ENCODE peak calls at places on chromosomes 1 and 21, in eight cellular contexts. P, C, T, Q, R, J, A and B are unnamed samples.

GRCh38 chr1:88673446-88673845 is 10.6 kb upstream of the PKN2 start:
- DNase-seq in A (no peak), T (no peak), J (no peak), R (no peak), Q (no peak), P (no peak), C (no peak), B (no peak)

GRCh38 chr1:9039761-9040658 is 13.8 kb upstream of the SLC2A7 start:
- DNase-seq in A (no peak), J (no peak), Q (no peak), C (peak; percentile 75), T (no peak), P (no peak), R (no peak), B (no peak)

GRCh38 chr1:229579101-229579651 is 20.7 kb upstream of the ABCB10 start:
- DNase-seq in R (no peak), A (no peak), J (no peak), C (no peak), P (no peak), Q (peak; percentile 57), T (peak; percentile 60), B (no peak)

GRCh38 chr21:26686278-26686677 is 113.2 kb upstream of the CYYR1 start:
- DNase-seq in J (no peak), A (no peak), C (no peak), P (no peak), Q (no peak), R (peak; percentile 56), T (peak; percentile 6), B (peak; percentile 66)

GRCh38 chr21:42047821-42048613 is 23.1 kb upstream of the UMODL1 start:
- DNase-seq in P (peak; percentile 73), A (peak; percentile 33), R (no peak), Q (no peak), T (peak; percentile 73), J (no peak), C (peak; percentile 87), B (peak; percentile 78)

GRCh38 chr1:28139033-28139712 is 37.3 kb downstream of the PTAFR start:
- DNase-seq in C (no peak), P (no peak), A (no peak), Q (no peak), R (no peak), T (peak; percentile 68), J (no peak), B (no peak)

GRCh38 chr1:11273595-11274234 is 717 bp downstream of the UBIAD1 start:
- DNase-seq in Q (no peak), A (no peak), J (no peak), P (no peak), R (no peak), C (no peak), T (no peak), B (no peak)

GRCh38 chr1:208791458-208791857 is 547.3 kb upstream of the PLXNA2 start:
- DNase-seq in P (no peak), R (no peak), C (no peak), T (no peak), Q (no peak), A (no peak), J (no peak), B (no peak)

GRCh38 chr1:32199043-32199716 is 1.2 kb upstream of the CCDC28B start:
- DNase-seq in A (no peak), Q (no peak), C (peak; percentile 38), T (no peak), R (no peak), J (no peak), P (no peak), B (no peak)

GRCh38 chr1:207938016-207938415 is 27.1 kb upstream of the CD34 start:
- DNase-seq in J (no peak), Q (no peak), A (no peak), P (no peak), C (no peak), T (peak; percentile 20), R (no peak), B (no peak)

GRCh38 chr21:37915941-37916794 is at the start of gene KCNJ6:
- DNase-seq in J (no peak), P (peak; percentile 17), C (no peak), A (no peak), Q (no peak), T (peak; percentile 50), R (no peak), B (no peak)

GRCh38 chr1:27122652-27123051 is 32.3 kb downstream of the SLC9A1 start:
- DNase-seq in C (peak; percentile 88), J (no peak), A (no peak), Q (peak; percentile 40), R (no peak), P (peak; percentile 61), T (peak; percentile 68), B (no peak)

GRCh38 chr21:33670076-33670475 is 27.8 kb downstream of the ITSN1 start:
- DNase-seq in Q (no peak), R (no peak), A (no peak), C (no peak), P (no peak), T (peak; percentile 11), J (no peak), B (no peak)

GRCh38 chr1:62588000-62588399 is 9.3 kb upstream of the ANGPTL3 start:
- DNase-seq in Q (no peak), J (no peak), R (no peak), A (no peak), T (no peak), C (no peak), P (no peak), B (no peak)

GRCh38 chr1:25978404-25978803 is 19.5 kb downstream of the PAFAH2 start:
- DNase-seq in P (no peak), Q (no peak), A (no peak), J (no peak), C (no peak), R (no peak), T (no peak), B (no peak)

GRCh38 chr1:161986328-161986727 is 37.3 kb downstream of the OLFML2B start:
- DNase-seq in Q (no peak), P (no peak), A (no peak), R (no peak), T (no peak), J (no peak), C (no peak), B (no peak)

GRCh38 chr1:85366391-85366790 is 90.0 kb upstream of the BCL10 start:
- DNase-seq in R (no peak), T (peak; percentile 85), C (no peak), A (no peak), J (no peak), Q (no peak), P (no peak), B (no peak)

GRCh38 chr1:150961756-150962155 is 12.9 kb downstream of the CERS2 start:
- DNase-seq in P (no peak), A (no peak), C (no peak), Q (no peak), J (no peak), T (no peak), R (no peak), B (no peak)

GRCh38 chr21:42311816-42312625 is 3.2 kb downstream of the TFF3 start:
- DNase-seq in T (no peak), P (no peak), A (no peak), J (no peak), R (no peak), Q (no peak), C (no peak), B (peak; percentile 73)

GRCh38 chr1:53681647-53682368 is 57.2 kb downstream of the GLIS1 start:
- DNase-seq in J (no peak), C (no peak), A (peak; percentile 70), T (peak; percentile 49), R (peak; percentile 44), Q (peak; percentile 33), P (peak; percentile 35), B (no peak)

GRCh38 chr1:33383489-33383888 is 47.4 kb downstream of the PHC2 start:
- DNase-seq in T (no peak), P (no peak), J (no peak), C (no peak), Q (no peak), R (no peak), A (no peak), B (no peak)

GRCh38 chr1:150555198-150555970 is 6.2 kb downstream of the ADAMTSL4 start:
- DNase-seq in Q (no peak), T (no peak), C (no peak), P (no peak), R (no peak), J (no peak), A (no peak), B (peak; percentile 63)

GRCh38 chr1:55877440-55878232 is 662.5 kb upstream of the USP24 start:
- DNase-seq in T (peak; percentile 11), J (no peak), P (no peak), R (no peak), Q (no peak), A (no peak), C (no peak), B (no peak)

DNA sequence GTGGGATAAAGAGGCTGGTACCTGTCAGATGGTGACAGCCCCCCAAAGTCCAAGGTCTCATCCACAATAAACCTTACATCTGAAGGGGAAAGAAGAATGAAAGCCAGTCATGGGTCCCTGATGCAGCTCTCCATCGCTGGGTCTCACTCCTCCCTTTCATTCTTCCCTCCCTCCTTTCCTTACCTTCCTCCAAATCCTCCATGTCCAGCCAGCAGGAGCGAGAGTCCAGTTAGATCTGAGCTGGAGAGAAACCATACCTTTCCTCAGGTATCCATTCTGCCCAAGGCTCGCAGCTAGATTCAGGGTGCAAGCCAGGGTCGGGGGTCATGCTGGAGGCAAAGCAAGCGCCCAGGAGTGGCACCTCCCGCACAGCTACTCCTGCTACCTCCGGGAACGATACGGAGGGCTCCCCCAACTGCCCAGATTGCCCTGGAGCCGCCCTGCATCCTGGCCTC is 421 bp downstream of the PSRC1 start:
- DNase-seq in P (no peak), Q (no peak), C (no peak), R (no peak), A (no peak), T (no peak), J (no peak), B (no peak)
- H3K4me3 ChIP-seq in P (peak overlapping the region; percentile 67), Q (peak overlapping the region; percentile 70), C (peak overlapping the region; percentile 56), R (peak overlapping the region; percentile 82), A (peak overlapping the region; percentile 65), T (peak overlapping the region; percentile 52), J (peak overlapping the region; percentile 82), B (peak overlapping the region; percentile 69)

DNA sequence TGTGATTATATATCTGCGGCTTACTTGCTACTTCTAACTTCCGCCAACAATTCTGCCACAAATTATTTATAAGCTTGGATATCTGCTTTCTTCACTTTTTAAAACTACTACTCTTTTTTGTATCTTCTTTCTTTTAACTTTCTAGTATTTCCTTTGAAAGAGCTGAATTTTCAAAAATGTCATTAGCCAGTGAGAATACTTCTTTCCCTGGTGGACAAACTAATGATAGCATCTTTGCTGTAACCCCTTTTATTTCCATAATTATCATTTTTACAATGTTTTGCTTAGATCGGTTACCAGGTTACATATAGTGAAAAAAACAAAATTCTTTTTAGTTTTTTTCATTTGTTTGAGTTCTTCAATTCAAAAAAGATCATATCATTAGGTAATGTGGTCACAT is 355.9 kb upstream of the ADGRL4 start:
- DNase-seq in Q (no peak), P (no peak), C (no peak), J (no peak), A (no peak), T (no peak), R (no peak), B (no peak)
- H3K4me3 ChIP-seq in Q (no peak overlapping the region), P (no peak overlapping the region), C (no peak overlapping the region), J (no peak overlapping the region), A (no peak overlapping the region), T (no peak overlapping the region), R (no peak overlapping the region), B (no peak overlapping the region)

GRCh38 chr1:178613271-178613945 is 100.5 kb downstream of the TEX35 start:
- DNase-seq in A (no peak), C (no peak), R (no peak), P (no peak), T (no peak), Q (no peak), J (no peak), B (no peak)
- H3K4me3 ChIP-seq in A (no peak overlapping the region), C (no peak overlapping the region), R (no peak overlapping the region), P (no peak overlapping the region), T (no peak overlapping the region), Q (no peak overlapping the region), J (no peak overlapping the region), B (no peak overlapping the region)

GRCh38 chr1:200411406-200412257 is 1.8 kb upstream of the ZNF281 start:
- DNase-seq in R (no peak), P (no peak), Q (no peak), J (no peak), T (no peak), A (no peak), C (no peak), B (no peak)
- H3K4me3 ChIP-seq in R (no peak overlapping the region), P (no peak overlapping the region), Q (peak overlapping the region; percentile 3), J (no peak overlapping the region), T (peak overlapping the region; percentile 55), A (no peak overlapping the region), C (no peak overlapping the region), B (no peak overlapping the region)